ENCODE peak calls at places on chromosome 13, in four cellular contexts. J is IMR-90, W is mesenchymal stem cell, F is H9. R is an unnamed sample.

GRCh38 chr13:110250258-110250891 is 56.6 kb downstream of the COL4A1 start:
- DNase-seq in J (peak), W (peak), F (no peak), R (no peak)

GRCh38 chr13:77422724-77423123 is 95.8 kb upstream of the MYCBP2 start:
- DNase-seq in F (no peak), J (no peak), W (no peak), R (no peak)

GRCh38 chr13:106373989-106374572 is 161.4 kb downstream of the EFNB2 start:
- DNase-seq in J (peak), F (no peak), W (peak), R (no peak)

GRCh38 chr13:76992548-76993001 is 694 bp downstream of the CLN5 start:
- DNase-seq in J (peak), W (peak), F (no peak), R (peak)

GRCh38 chr13:39942901-39943273 is 287.4 kb downstream of the COG6 start:
- DNase-seq in W (peak), J (peak), F (peak), R (peak)

GRCh38 chr13:27117947-27118346 is 53.7 kb downstream of the USP12 start:
- DNase-seq in F (no peak), W (no peak), J (no peak), R (no peak)

GRCh38 chr13:36875431-36875830 is 44.6 kb downstream of the SMAD9 start:
- DNase-seq in F (no peak), J (peak), W (no peak), R (no peak)

GRCh38 chr13:20847298-20847697 is 55.2 kb downstream of the XPO4 start:
- DNase-seq in F (no peak), W (peak), J (no peak), R (peak)

GRCh38 chr13:55263045-55263444 is 1877.7 kb upstream of the PRR20A start:
- DNase-seq in J (no peak), W (no peak), F (no peak), R (no peak)

GRCh38 chr13:95858286-95859075 is 181.5 kb downstream of the DNAJC3 start:
- DNase-seq in W (no peak), F (no peak), J (peak), R (peak)

GRCh38 chr13:72469932-72470331 is 257.5 kb downstream of the MZT1 start:
- DNase-seq in W (no peak), F (no peak), J (no peak), R (no peak)

DNA sequence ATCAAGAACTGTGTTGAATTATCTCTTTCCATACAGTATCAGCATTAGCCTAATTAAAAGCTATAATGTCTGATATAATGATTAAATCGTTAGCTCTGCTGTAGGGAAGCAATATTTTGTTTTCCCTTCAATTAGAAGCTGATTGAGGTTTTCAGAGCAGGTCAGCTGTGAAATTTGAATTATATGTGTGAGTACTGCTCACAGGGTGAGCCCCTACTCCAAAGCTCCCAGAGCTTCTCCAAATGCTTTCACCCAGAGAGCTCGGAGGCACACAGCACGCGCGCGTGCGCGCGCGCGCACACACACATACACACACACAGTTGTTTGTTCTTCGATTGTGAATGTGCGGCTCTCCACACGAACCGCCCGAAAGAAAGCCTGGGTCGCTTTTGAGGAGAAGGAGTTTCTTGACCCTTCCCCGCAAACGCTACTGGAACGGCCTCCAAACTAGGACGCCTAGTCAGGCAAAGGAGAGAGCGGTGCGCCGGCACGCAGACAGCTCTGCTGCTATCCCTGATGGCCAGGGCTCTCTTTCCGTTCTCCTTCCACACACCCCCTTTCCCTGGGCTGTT is 4.8 kb upstream of the SOX1 start:
- DNase-seq in J (no peak), W (no peak), F (no peak), R (no peak)
- H2BK15ac ChIP-seq in J (no peak), W (no peak), F (no peak), R (no peak)

GRCh38 chr13:33262069-33262487 is 23.5 kb downstream of the STARD13 start:
- DNase-seq in F (peak), J (peak), W (no peak), R (peak)
- H2BK15ac ChIP-seq in F (no peak), J (peak), W (no peak), R (no peak)

DNA sequence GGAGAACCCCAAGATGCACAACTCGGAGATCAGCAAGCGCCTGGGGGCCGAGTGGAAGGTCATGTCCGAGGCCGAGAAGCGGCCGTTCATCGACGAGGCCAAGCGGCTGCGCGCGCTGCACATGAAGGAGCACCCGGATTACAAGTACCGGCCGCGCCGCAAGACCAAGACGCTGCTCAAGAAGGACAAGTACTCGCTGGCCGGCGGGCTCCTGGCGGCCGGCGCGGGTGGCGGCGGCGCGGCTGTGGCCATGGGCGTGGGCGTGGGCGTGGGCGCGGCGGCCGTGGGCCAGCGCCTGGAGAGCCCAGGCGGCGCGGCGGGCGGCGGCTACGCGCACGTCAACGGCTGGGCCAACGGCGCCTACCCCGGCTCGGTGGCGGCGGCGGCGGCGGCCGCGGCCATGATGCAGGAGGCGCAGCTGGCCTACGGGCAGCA is 939 bp downstream of the SOX1 start:
- DNase-seq in W (no peak), F (peak), J (no peak), R (peak)
- H2BK15ac ChIP-seq in W (no peak), F (no peak), J (no peak), R (no peak)

GRCh38 chr13:80274643-80275042 is 66.3 kb downstream of the SPRY2 start:
- DNase-seq in F (no peak), J (peak), W (no peak), R (no peak)

GRCh38 chr13:80273717-80274116 is 67.2 kb downstream of the SPRY2 start:
- DNase-seq in W (no peak), J (no peak), F (no peak), R (no peak)

GRCh38 chr13:80284290-80284689 is 56.6 kb downstream of the SPRY2 start:
- DNase-seq in F (no peak), J (no peak), W (no peak), R (no peak)

GRCh38 chr13:80276371-80277289 is 64.3 kb downstream of the SPRY2 start:
- DNase-seq in J (peak), W (no peak), F (no peak), R (peak)

DNA sequence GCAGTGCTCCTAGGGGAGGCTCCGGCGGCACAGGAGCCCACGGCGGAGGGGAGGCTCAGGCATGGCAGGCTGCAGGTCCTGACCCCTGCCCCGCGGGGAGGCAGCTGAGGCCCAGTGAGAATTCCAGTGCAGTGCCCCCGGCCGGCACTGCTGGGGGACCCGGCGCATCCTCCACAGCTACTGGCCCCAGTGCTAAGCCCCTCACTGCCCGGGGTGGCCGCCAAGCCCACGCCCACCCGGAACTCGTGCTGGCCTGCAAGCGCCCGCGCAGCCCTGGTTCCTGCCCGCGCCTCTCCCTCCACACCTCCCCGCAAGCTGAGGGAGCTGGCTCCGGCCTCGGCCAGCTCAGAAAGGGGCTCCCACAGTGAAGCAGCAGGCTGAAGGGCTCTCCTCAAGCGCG is 62.2 kb downstream of the SPRY2 start:
- DNase-seq in J (no peak), W (no peak), F (no peak), R (no peak)
- H2BK15ac ChIP-seq in J (no peak), W (no peak), F (no peak), R (no peak)

GRCh38 chr13:112755331-112755730 is 65.5 kb downstream of the ATP11A start:
- DNase-seq in W (no peak), J (no peak), F (no peak), R (no peak)

GRCh38 chr13:112756081-112756480 is 66.2 kb downstream of the ATP11A start:
- DNase-seq in W (no peak), F (no peak), J (no peak), R (no peak)

GRCh38 chr13:112756511-112756966 is 66.7 kb downstream of the ATP11A start:
- DNase-seq in W (no peak), F (no peak), J (no peak), R (no peak)

GRCh38 chr13:112757759-112758086 is 67.9 kb downstream of the ATP11A start:
- DNase-seq in W (no peak), J (no peak), F (no peak), R (no peak)

DNA sequence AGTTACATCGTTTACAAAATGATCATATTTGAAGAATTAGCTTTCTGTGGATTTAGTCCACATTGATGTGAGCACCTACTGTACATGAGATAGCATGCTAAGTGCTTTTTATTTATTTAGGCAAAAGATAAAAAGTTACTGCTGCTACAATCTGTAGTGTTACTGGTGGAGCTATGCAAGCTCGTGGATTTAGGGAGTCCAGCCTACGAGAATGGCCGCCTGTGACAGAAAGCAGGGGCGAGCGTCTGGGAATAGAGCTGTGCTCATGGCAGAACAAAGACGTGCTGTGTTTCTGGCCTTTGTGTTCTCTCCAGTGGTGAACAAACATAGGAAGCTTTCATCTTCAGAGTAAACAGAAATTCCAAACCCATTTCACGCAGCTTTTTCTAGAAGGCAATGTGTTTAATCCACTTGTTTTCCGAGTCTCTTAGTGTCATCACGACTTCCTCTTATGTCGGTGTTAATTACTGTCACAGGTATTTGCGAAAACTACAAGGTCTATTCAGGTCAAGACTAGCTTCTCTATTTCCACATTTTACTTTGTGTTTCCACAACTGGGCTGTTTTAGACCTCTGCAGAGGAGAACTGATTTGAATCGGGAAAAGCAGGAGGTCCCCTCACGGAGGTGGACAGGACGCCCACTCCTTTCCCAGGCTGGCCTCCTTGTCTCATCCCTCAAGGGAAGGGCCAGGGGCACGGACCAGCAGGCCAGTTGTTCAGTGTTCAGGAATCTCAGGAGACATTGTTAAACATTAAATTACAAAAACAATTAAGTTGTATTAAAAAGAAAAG is 67.3 kb downstream of the ATP11A start:
- DNase-seq in W (no peak), F (no peak), J (no peak), R (no peak)
- H2BK15ac ChIP-seq in W (no peak), F (no peak), J (no peak), R (no peak)

DNA sequence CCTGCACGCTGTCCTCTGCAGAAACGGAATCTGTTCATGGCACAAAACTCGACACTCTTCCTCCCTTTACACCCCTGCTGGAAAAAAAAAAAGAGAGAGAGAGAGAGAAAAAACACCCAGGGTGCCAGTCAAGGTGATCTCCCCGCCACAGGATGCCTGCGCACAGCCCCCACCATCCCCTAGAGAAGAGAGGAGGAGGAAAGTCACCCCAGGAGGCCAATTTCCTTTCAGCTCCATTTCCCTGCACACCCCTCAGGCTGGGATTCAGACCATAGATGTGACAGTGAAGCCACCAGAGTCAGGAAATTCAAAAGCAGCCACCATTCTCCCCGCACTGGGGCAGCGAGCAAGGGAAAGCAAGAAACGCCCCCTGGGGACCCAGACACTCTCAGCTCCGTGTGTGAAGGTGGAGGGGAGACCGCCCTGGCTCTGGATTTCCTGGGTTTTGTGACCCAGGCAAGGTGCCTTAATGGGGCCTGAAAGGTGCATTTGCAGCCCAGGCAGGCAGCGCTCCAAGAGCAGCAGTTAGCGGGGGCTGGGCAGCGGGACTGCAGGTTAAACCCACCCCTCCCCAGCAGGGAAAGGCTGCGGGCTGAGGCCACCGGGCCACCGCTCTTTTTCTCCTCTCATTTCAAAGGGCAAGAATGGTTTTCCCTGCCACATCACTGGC is 84.0 kb upstream of the TM9SF2 start:
- DNase-seq in J (no peak), F (peak), W (no peak), R (peak)
- H2BK15ac ChIP-seq in J (no peak), F (no peak), W (no peak), R (no peak)

GRCh38 chr13:41136396-41137031 is 3.9 kb upstream of the KBTBD6 start:
- DNase-seq in W (no peak), F (no peak), J (no peak), R (no peak)

GRCh38 chr13:41133951-41134350 is 1.3 kb upstream of the KBTBD6 start:
- DNase-seq in J (no peak), F (no peak), W (no peak), R (no peak)

GRCh38 chr13:41139296-41139966 is 6.8 kb upstream of the KBTBD6 start:
- DNase-seq in F (no peak), J (peak), W (no peak), R (no peak)

GRCh38 chr13:41137241-41137640 is 4.6 kb upstream of the KBTBD6 start:
- DNase-seq in F (no peak), W (no peak), J (peak), R (no peak)

GRCh38 chr13:41137951-41138350 is 5.3 kb upstream of the KBTBD6 start:
- DNase-seq in F (no peak), J (peak), W (peak), R (no peak)
- H2BK15ac ChIP-seq in F (no peak), J (peak), W (no peak), R (no peak)

DNA sequence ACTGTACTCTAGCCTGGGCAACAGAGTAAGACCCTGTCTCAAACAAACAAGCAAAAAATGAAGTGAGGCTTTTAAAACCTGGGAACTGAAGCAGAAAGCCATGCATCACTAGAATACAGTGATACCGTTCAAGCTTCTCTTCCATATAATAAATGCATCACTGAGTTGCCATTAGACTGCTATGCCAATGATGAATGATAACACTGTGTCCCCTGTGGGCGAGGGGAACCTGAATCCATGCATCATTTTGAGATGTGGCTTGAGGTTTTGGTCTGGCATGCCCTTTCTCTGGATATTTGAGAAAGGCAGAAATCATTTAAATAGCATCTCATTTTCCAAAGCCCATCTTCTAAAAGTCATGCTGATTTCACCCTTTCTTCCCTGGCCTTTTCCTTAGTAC is 1.5 kb upstream of the FAM124A start:
- DNase-seq in W (no peak), F (no peak), J (no peak), R (no peak)
- H2BK15ac ChIP-seq in W (no peak), F (no peak), J (no peak), R (no peak)

GRCh38 chr13:113637262-113638160 is 20.5 kb downstream of the ATP4B start:
- DNase-seq in W (no peak), J (no peak), F (no peak), R (no peak)

GRCh38 chr13:113639661-113640262 is 18.2 kb downstream of the ATP4B start:
- DNase-seq in W (no peak), F (no peak), J (no peak), R (no peak)

GRCh38 chr13:113636266-113636963 is 21.6 kb downstream of the ATP4B start:
- DNase-seq in F (no peak), W (no peak), J (no peak), R (no peak)

GRCh38 chr13:113638806-113639205 is 19.2 kb downstream of the ATP4B start:
- DNase-seq in F (no peak), J (no peak), W (no peak), R (no peak)

GRCh38 chr13:113638173-113638746 is 19.7 kb downstream of the ATP4B start:
- DNase-seq in J (no peak), F (no peak), W (no peak), R (no peak)
- H2BK15ac ChIP-seq in J (no peak), F (no peak), W (no peak), R (no peak)

DNA sequence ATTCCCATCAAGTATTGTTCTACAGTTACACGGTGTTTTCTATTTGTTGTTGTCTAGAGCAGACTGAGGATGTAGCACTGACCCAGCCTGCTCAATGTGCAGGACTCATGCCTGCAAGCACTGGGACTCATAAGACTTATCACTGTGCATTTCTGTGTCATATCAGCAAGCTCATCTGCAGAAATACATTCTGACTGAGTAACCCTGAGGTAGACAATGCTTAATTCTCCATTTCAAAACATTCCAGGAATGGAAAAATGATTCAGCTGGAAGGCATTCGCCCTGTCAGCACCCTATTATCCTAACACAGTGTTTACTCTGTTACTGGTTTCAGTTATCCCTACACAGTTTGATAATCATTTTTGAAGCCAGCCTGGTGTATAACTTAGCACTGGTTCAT is 2506.4 kb downstream of the PCDH9 start:
- DNase-seq in W (peak), J (peak), F (no peak), R (peak)
- H2BK15ac ChIP-seq in W (no peak), J (no peak), F (no peak), R (no peak)

R was measured in mesendoderm.